ENCODE peak calls at places on chromosomes 12 and 14, in nine cellular contexts. One of them, this sample, is unnamed.

GRCh38 chr14:103641181-103641580 is 12.2 kb downstream of the KLC1 start:
- DNase-seq in activated T-cell treated with anti-CD3 and anti-CD28 coated beads for 1 hour: no peak
- DNase-seq in HEK293T: no peak
- DNase-seq in GM04503: no peak
- DNase-seq in endodermal cell: no peak
- DNase-seq in HT-29: no peak
- DNase-seq in colonic mucosa: no peak
- DNase-seq in stimulated activated CD4-positive, alpha-beta T cell treated with anti-CD3 and anti-CD28 coated beads, Interleukin-2, amount 100 ng/mL, for 48 hours: no peak
- DNase-seq in NCI-H2029: no peak
- DNase-seq in this sample: peak; percentile 13

GRCh38 chr12:81381951-81382350 is 304.1 kb downstream of the ACSS3 start:
- DNase-seq in stimulated activated CD4-positive, alpha-beta T cell treated with anti-CD3 and anti-CD28 coated beads, Interleukin-2, amount 100 ng/mL, for 48 hours: no peak
- DNase-seq in activated T-cell treated with anti-CD3 and anti-CD28 coated beads for 1 hour: no peak
- DNase-seq in NCI-H2029: no peak
- DNase-seq in colonic mucosa: no peak
- DNase-seq in GM04503: no peak
- DNase-seq in HEK293T: no peak
- DNase-seq in HT-29: no peak
- DNase-seq in endodermal cell: no peak
- DNase-seq in this sample: no peak

GRCh38 chr14:92959761-92960680 is 37.1 kb downstream of the CHGA start:
- DNase-seq in activated T-cell treated with anti-CD3 and anti-CD28 coated beads for 1 hour: no peak
- DNase-seq in stimulated activated CD4-positive, alpha-beta T cell treated with anti-CD3 and anti-CD28 coated beads, Interleukin-2, amount 100 ng/mL, for 48 hours: no peak
- DNase-seq in endodermal cell: no peak
- DNase-seq in NCI-H2029: no peak
- DNase-seq in HT-29: no peak
- DNase-seq in HEK293T: no peak
- DNase-seq in GM04503: no peak
- DNase-seq in colonic mucosa: no peak
- DNase-seq in this sample: no peak

GRCh38 chr12:100187857-100188519 is 12.6 kb upstream of the ACTR6 start:
- DNase-seq in HEK293T: no peak
- DNase-seq in colonic mucosa: no peak
- DNase-seq in endodermal cell: no peak
- DNase-seq in GM04503: no peak
- DNase-seq in HT-29: no peak
- DNase-seq in NCI-H2029: no peak
- DNase-seq in activated T-cell treated with anti-CD3 and anti-CD28 coated beads for 1 hour: no peak
- DNase-seq in stimulated activated CD4-positive, alpha-beta T cell treated with anti-CD3 and anti-CD28 coated beads, Interleukin-2, amount 100 ng/mL, for 48 hours: no peak
- DNase-seq in this sample: no peak

GRCh38 chr14:70909788-70910614 is 2.7 kb downstream of the PCNX1 start:
- DNase-seq in endodermal cell: no peak
- DNase-seq in stimulated activated CD4-positive, alpha-beta T cell treated with anti-CD3 and anti-CD28 coated beads, Interleukin-2, amount 100 ng/mL, for 48 hours: no peak
- DNase-seq in HT-29: no peak
- DNase-seq in colonic mucosa: no peak
- DNase-seq in activated T-cell treated with anti-CD3 and anti-CD28 coated beads for 1 hour: no peak
- DNase-seq in NCI-H2029: no peak
- DNase-seq in HEK293T: no peak
- DNase-seq in GM04503: no peak
- DNase-seq in this sample: no peak

GRCh38 chr12:109744026-109744425 is 30.4 kb downstream of the FAM222A start:
- DNase-seq in stimulated activated CD4-positive, alpha-beta T cell treated with anti-CD3 and anti-CD28 coated beads, Interleukin-2, amount 100 ng/mL, for 48 hours: no peak
- DNase-seq in colonic mucosa: no peak
- DNase-seq in HT-29: no peak
- DNase-seq in HEK293T: no peak
- DNase-seq in activated T-cell treated with anti-CD3 and anti-CD28 coated beads for 1 hour: no peak
- DNase-seq in NCI-H2029: no peak
- DNase-seq in endodermal cell: peak; percentile 36
- DNase-seq in GM04503: no peak
- DNase-seq in this sample: no peak

GRCh38 chr12:114665411-114666181 is 18.4 kb downstream of the TBX3 start:
- DNase-seq in NCI-H2029: no peak
- DNase-seq in endodermal cell: peak; percentile 86
- DNase-seq in activated T-cell treated with anti-CD3 and anti-CD28 coated beads for 1 hour: no peak
- DNase-seq in stimulated activated CD4-positive, alpha-beta T cell treated with anti-CD3 and anti-CD28 coated beads, Interleukin-2, amount 100 ng/mL, for 48 hours: no peak
- DNase-seq in GM04503: no peak
- DNase-seq in HEK293T: no peak
- DNase-seq in colonic mucosa: no peak
- DNase-seq in HT-29: no peak
- DNase-seq in this sample: no peak

GRCh38 chr14:74568896-74569295 is 43.1 kb downstream of the LTBP2 start:
- DNase-seq in HT-29: no peak
- DNase-seq in NCI-H2029: no peak
- DNase-seq in stimulated activated CD4-positive, alpha-beta T cell treated with anti-CD3 and anti-CD28 coated beads, Interleukin-2, amount 100 ng/mL, for 48 hours: no peak
- DNase-seq in endodermal cell: no peak
- DNase-seq in GM04503: no peak
- DNase-seq in HEK293T: no peak
- DNase-seq in colonic mucosa: peak; percentile 32
- DNase-seq in activated T-cell treated with anti-CD3 and anti-CD28 coated beads for 1 hour: no peak
- DNase-seq in this sample: no peak

GRCh38 chr12:95998611-95999300 is 2.6 kb upstream of the HAL start:
- DNase-seq in colonic mucosa: peak; percentile 48
- DNase-seq in endodermal cell: peak; percentile 83
- DNase-seq in activated T-cell treated with anti-CD3 and anti-CD28 coated beads for 1 hour: peak; percentile 14
- DNase-seq in HEK293T: peak; percentile 68
- DNase-seq in GM04503: no peak
- DNase-seq in NCI-H2029: peak; percentile 34
- DNase-seq in HT-29: peak; percentile 68
- DNase-seq in stimulated activated CD4-positive, alpha-beta T cell treated with anti-CD3 and anti-CD28 coated beads, Interleukin-2, amount 100 ng/mL, for 48 hours: peak; percentile 9
- DNase-seq in this sample: peak; percentile 81

GRCh38 chr14:30272848-30273563 is 286.0 kb upstream of the G2E3 start:
- DNase-seq in endodermal cell: no peak
- DNase-seq in HEK293T: no peak
- DNase-seq in NCI-H2029: no peak
- DNase-seq in GM04503: no peak
- DNase-seq in colonic mucosa: no peak
- DNase-seq in HT-29: no peak
- DNase-seq in activated T-cell treated with anti-CD3 and anti-CD28 coated beads for 1 hour: no peak
- DNase-seq in stimulated activated CD4-positive, alpha-beta T cell treated with anti-CD3 and anti-CD28 coated beads, Interleukin-2, amount 100 ng/mL, for 48 hours: no peak
- DNase-seq in this sample: no peak

GRCh38 chr12:130026608-130027176 is 122.9 kb upstream of the TMEM132D start:
- DNase-seq in HT-29: peak; percentile 62
- DNase-seq in HEK293T: peak; percentile 43
- DNase-seq in NCI-H2029: no peak
- DNase-seq in colonic mucosa: peak; percentile 38
- DNase-seq in activated T-cell treated with anti-CD3 and anti-CD28 coated beads for 1 hour: peak; percentile 12
- DNase-seq in stimulated activated CD4-positive, alpha-beta T cell treated with anti-CD3 and anti-CD28 coated beads, Interleukin-2, amount 100 ng/mL, for 48 hours: peak; percentile 35
- DNase-seq in GM04503: no peak
- DNase-seq in endodermal cell: peak; percentile 92
- DNase-seq in this sample: peak; percentile 43

GRCh38 chr14:66974397-66975025 is 214.7 kb upstream of the GARIN2 start:
- DNase-seq in stimulated activated CD4-positive, alpha-beta T cell treated with anti-CD3 and anti-CD28 coated beads, Interleukin-2, amount 100 ng/mL, for 48 hours: no peak
- DNase-seq in HEK293T: no peak
- DNase-seq in endodermal cell: no peak
- DNase-seq in HT-29: no peak
- DNase-seq in activated T-cell treated with anti-CD3 and anti-CD28 coated beads for 1 hour: no peak
- DNase-seq in colonic mucosa: no peak
- DNase-seq in NCI-H2029: no peak
- DNase-seq in GM04503: no peak
- DNase-seq in this sample: peak; percentile 1

GRCh38 chr12:6084261-6084968 is 40.1 kb downstream of the VWF start:
- DNase-seq in endodermal cell: peak; percentile 94
- DNase-seq in activated T-cell treated with anti-CD3 and anti-CD28 coated beads for 1 hour: no peak
- DNase-seq in NCI-H2029: no peak
- DNase-seq in colonic mucosa: no peak
- DNase-seq in HEK293T: no peak
- DNase-seq in stimulated activated CD4-positive, alpha-beta T cell treated with anti-CD3 and anti-CD28 coated beads, Interleukin-2, amount 100 ng/mL, for 48 hours: no peak
- DNase-seq in GM04503: no peak
- DNase-seq in HT-29: peak; percentile 92
- DNase-seq in this sample: peak; percentile 83

GRCh38 chr14:101019974-101020710 is 116.6 kb upstream of the RTL1 start:
- DNase-seq in HT-29: no peak
- DNase-seq in colonic mucosa: peak; percentile 9
- DNase-seq in NCI-H2029: no peak
- DNase-seq in GM04503: no peak
- DNase-seq in activated T-cell treated with anti-CD3 and anti-CD28 coated beads for 1 hour: no peak
- DNase-seq in stimulated activated CD4-positive, alpha-beta T cell treated with anti-CD3 and anti-CD28 coated beads, Interleukin-2, amount 100 ng/mL, for 48 hours: no peak
- DNase-seq in HEK293T: no peak
- DNase-seq in endodermal cell: peak; percentile 9
- DNase-seq in this sample: no peak

GRCh38 chr12:32025906-32026305 is 66.7 kb downstream of the RESF1 start:
- DNase-seq in HEK293T: no peak
- DNase-seq in stimulated activated CD4-positive, alpha-beta T cell treated with anti-CD3 and anti-CD28 coated beads, Interleukin-2, amount 100 ng/mL, for 48 hours: peak; percentile 15
- DNase-seq in activated T-cell treated with anti-CD3 and anti-CD28 coated beads for 1 hour: peak; percentile 5
- DNase-seq in endodermal cell: no peak
- DNase-seq in GM04503: no peak
- DNase-seq in NCI-H2029: no peak
- DNase-seq in colonic mucosa: no peak
- DNase-seq in HT-29: no peak
- DNase-seq in this sample: no peak

GRCh38 chr12:29728033-29728432 is 55.7 kb downstream of the TMTC1 start:
- DNase-seq in colonic mucosa: peak; percentile 24
- DNase-seq in endodermal cell: no peak
- DNase-seq in stimulated activated CD4-positive, alpha-beta T cell treated with anti-CD3 and anti-CD28 coated beads, Interleukin-2, amount 100 ng/mL, for 48 hours: no peak
- DNase-seq in NCI-H2029: no peak
- DNase-seq in activated T-cell treated with anti-CD3 and anti-CD28 coated beads for 1 hour: no peak
- DNase-seq in GM04503: no peak
- DNase-seq in HEK293T: no peak
- DNase-seq in HT-29: no peak
- DNase-seq in this sample: peak; percentile 28

GRCh38 chr14:75917322-75918251 is 64.2 kb downstream of the TGFB3 start:
- DNase-seq in endodermal cell: peak; percentile 82
- DNase-seq in stimulated activated CD4-positive, alpha-beta T cell treated with anti-CD3 and anti-CD28 coated beads, Interleukin-2, amount 100 ng/mL, for 48 hours: no peak
- DNase-seq in GM04503: no peak
- DNase-seq in colonic mucosa: no peak
- DNase-seq in HEK293T: no peak
- DNase-seq in activated T-cell treated with anti-CD3 and anti-CD28 coated beads for 1 hour: no peak
- DNase-seq in NCI-H2029: no peak
- DNase-seq in HT-29: no peak
- DNase-seq in this sample: no peak

GRCh38 chr12:6200266-6201198 is at the start of gene CD9:
- DNase-seq in stimulated activated CD4-positive, alpha-beta T cell treated with anti-CD3 and anti-CD28 coated beads, Interleukin-2, amount 100 ng/mL, for 48 hours: peak; percentile 30
- DNase-seq in endodermal cell: peak; percentile 79
- DNase-seq in HT-29: peak; percentile 66
- DNase-seq in HEK293T: peak; percentile 76
- DNase-seq in GM04503: no peak
- DNase-seq in activated T-cell treated with anti-CD3 and anti-CD28 coated beads for 1 hour: peak; percentile 25
- DNase-seq in colonic mucosa: peak; percentile 82
- DNase-seq in NCI-H2029: peak; percentile 32
- DNase-seq in this sample: peak; percentile 75

GRCh38 chr14:65361920-65362319 is 50.6 kb upstream of the FUT8 start:
- DNase-seq in NCI-H2029: no peak
- DNase-seq in endodermal cell: no peak
- DNase-seq in GM04503: peak; percentile 39
- DNase-seq in colonic mucosa: no peak
- DNase-seq in activated T-cell treated with anti-CD3 and anti-CD28 coated beads for 1 hour: no peak
- DNase-seq in HEK293T: no peak
- DNase-seq in HT-29: no peak
- DNase-seq in stimulated activated CD4-positive, alpha-beta T cell treated with anti-CD3 and anti-CD28 coated beads, Interleukin-2, amount 100 ng/mL, for 48 hours: no peak
- DNase-seq in this sample: no peak

GRCh38 chr12:55624056-55624455 is 12.6 kb upstream of the OR10P1 start:
- DNase-seq in HEK293T: no peak
- DNase-seq in NCI-H2029: no peak
- DNase-seq in colonic mucosa: no peak
- DNase-seq in GM04503: no peak
- DNase-seq in activated T-cell treated with anti-CD3 and anti-CD28 coated beads for 1 hour: no peak
- DNase-seq in endodermal cell: no peak
- DNase-seq in stimulated activated CD4-positive, alpha-beta T cell treated with anti-CD3 and anti-CD28 coated beads, Interleukin-2, amount 100 ng/mL, for 48 hours: no peak
- DNase-seq in HT-29: no peak
- DNase-seq in this sample: no peak

This sample was measured in dermis blood vessel endothelial cell.